ENCODE peak calls at places on chromosomes 11 and 22, in nine cellular contexts. V is omental fat pad, R is chondrocyte, T is cardiac fibroblast, M is iris pigment epithelial cell, O is kidney glomerular epithelial cell, G is left colon, S is NCI-H1105, X is NCI-H510A. P is an unnamed sample.

GRCh38 chr22:49372530-49373288 is 455.0 kb downstream of the BRD1 start:
- DNase-seq in M (peak), G (no peak), V (no peak), T (no peak), R (peak), X (peak), S (no peak), O (no peak), P (no peak)

GRCh38 chr22:23306438-23306921 is 126.2 kb downstream of the BCR start:
- DNase-seq in R (no peak), V (no peak), X (no peak), M (peak), O (peak), T (peak), G (no peak), S (no peak), P (no peak)

GRCh38 chr11:95531116-95531515 is 258.5 kb downstream of the FAM76B start:
- DNase-seq in T (peak), M (no peak), O (no peak), X (no peak), V (no peak), S (no peak), R (no peak), G (no peak), P (no peak)

GRCh38 chr11:58006940-58007339 is 16.7 kb upstream of the OR9Q1 start:
- DNase-seq in G (no peak), O (peak), V (no peak), R (no peak), T (peak), S (no peak), X (no peak), M (peak), P (no peak)

GRCh38 chr11:2268911-2269600 is 1.3 kb downstream of the ASCL2 start:
- DNase-seq in T (peak), O (no peak), V (peak), R (no peak), M (peak), X (no peak), S (peak), G (peak), P (peak)

GRCh38 chr22:20015971-20016733 is 471 bp downstream of the ARVCF start:
- DNase-seq in S (peak), X (no peak), T (no peak), O (no peak), R (no peak), M (no peak), V (no peak), G (peak), P (peak)

GRCh38 chr22:46951973-46952372 is 189.5 kb downstream of the TBC1D22A start:
- DNase-seq in T (no peak), O (no peak), R (no peak), G (no peak), M (no peak), V (no peak), S (no peak), X (no peak), P (no peak)

GRCh38 chr11:44300881-44301855 is 8.8 kb downstream of the ALX4 start:
- DNase-seq in X (no peak), T (peak), G (no peak), V (no peak), O (no peak), M (peak), R (no peak), S (no peak), P (no peak)

GRCh38 chr11:125404811-125405481 is 91.1 kb downstream of the FEZ1 start:
- DNase-seq in V (peak), T (peak), M (peak), S (peak), X (no peak), O (peak), G (peak), R (no peak), P (peak)

GRCh38 chr11:56509439-56509838 is 18.3 kb upstream of the OR5M8 start:
- DNase-seq in X (no peak), R (no peak), V (no peak), S (no peak), M (no peak), O (no peak), G (peak), T (no peak), P (peak)

GRCh38 chr22:31764785-31765184 is 11.0 kb downstream of the DEPDC5 start:
- DNase-seq in X (no peak), V (no peak), T (no peak), O (no peak), S (no peak), G (no peak), R (no peak), M (peak), P (no peak)

P was measured in DMS53.